ENCODE peak calls at places on chromosomes 16 and 17, in eight cellular contexts. A, W, K, Y, S, M, Z and H are unnamed samples.

GRCh38 chr17:13981881-13982280 is 87.4 kb upstream of the COX10 start:
- DNase-seq in K (no peak), A (no peak), S (no peak), Y (no peak), W (no peak), M (no peak), Z (peak), H (no peak)

GRCh38 chr17:17420035-17420434 is 56.8 kb upstream of the MED9 start:
- DNase-seq in S (no peak), K (no peak), W (no peak), Z (no peak), A (no peak), M (no peak), Y (no peak), H (no peak)

GRCh38 chr17:2977157-2977556 is 86.2 kb downstream of the OR1D5 start:
- DNase-seq in S (no peak), M (no peak), A (no peak), K (no peak), Y (no peak), W (no peak), Z (no peak), H (no peak)

GRCh38 chr16:3282103-3282746 is 1.1 kb upstream of the ZNF263 start:
- DNase-seq in S (peak), W (no peak), Z (peak), K (peak), Y (no peak), M (no peak), A (no peak), H (peak)

GRCh38 chr17:20721151-20721550 is 141.6 kb downstream of the CDRT15L2 start:
- DNase-seq in Z (no peak), Y (no peak), K (no peak), A (no peak), W (no peak), S (no peak), M (no peak), H (no peak)

GRCh38 chr17:9669551-9670008 is 24.3 kb downstream of the USP43 start:
- DNase-seq in K (no peak), A (no peak), W (no peak), M (no peak), S (no peak), Z (no peak), Y (no peak), H (no peak)

GRCh38 chr17:13182854-13183253 is 165.0 kb upstream of the ELAC2 start:
- DNase-seq in K (peak), S (peak), A (no peak), W (no peak), Z (no peak), M (no peak), Y (no peak), H (no peak)

GRCh38 chr17:7219434-7219811 is 213 bp downstream of the DLG4 start:
- DNase-seq in Z (no peak), W (no peak), S (no peak), K (no peak), M (no peak), Y (no peak), A (no peak), H (no peak)

GRCh38 chr17:20961551-20961950 is 81.3 kb downstream of the USP22 start:
- DNase-seq in W (no peak), Y (no peak), M (no peak), A (no peak), K (no peak), S (no peak), Z (no peak), H (no peak)

GRCh38 chr16:64089697-64090096 is 1032.2 kb downstream of the CDH11 start:
- DNase-seq in M (no peak), Z (peak), S (peak), Y (no peak), W (no peak), K (peak), A (peak), H (no peak)

GRCh38 chr16:5604770-5605169 is 507.2 kb upstream of the EEF2KMT start:
- DNase-seq in Z (peak), M (no peak), Y (no peak), W (no peak), A (peak), S (peak), K (peak), H (no peak)

GRCh38 chr17:59361916-59362810 is 30.7 kb downstream of the YPEL2 start:
- DNase-seq in M (no peak), S (no peak), Y (no peak), W (peak), Z (no peak), K (no peak), A (no peak), H (no peak)

GRCh38 chr17:82065638-82066303 is at the start of gene DUS1L:
- DNase-seq in Y (peak), M (no peak), W (no peak), K (peak), Z (peak), S (no peak), A (peak), H (no peak)

GRCh38 chr17:68377771-68378201 is 79.5 kb downstream of the WIPI1 start:
- DNase-seq in Z (no peak), M (no peak), W (no peak), Y (no peak), A (no peak), K (peak), S (no peak), H (no peak)

GRCh38 chr17:5585814-5586558 is 1.7 kb upstream of the NLRP1 start:
- DNase-seq in Z (no peak), W (peak), M (no peak), K (peak), Y (peak), A (no peak), S (no peak), H (no peak)

GRCh38 chr17:59825533-59826316 is 67.0 kb downstream of the TUBD1 start:
- DNase-seq in Y (no peak), W (no peak), M (no peak), Z (no peak), S (no peak), A (peak), K (no peak), H (no peak)

GRCh38 chr16:3165111-3165822 is 22.7 kb upstream of the OR1F1 start:
- DNase-seq in Z (no peak), Y (no peak), K (no peak), W (no peak), A (no peak), S (no peak), M (no peak), H (no peak)

GRCh38 chr17:21374455-21375161 is 1.5 kb upstream of the KCNJ12 start:
- DNase-seq in Y (no peak), A (peak), Z (no peak), S (no peak), M (no peak), K (no peak), W (no peak), H (peak)

GRCh38 chr17:77409282-77410161 is 268.8 kb downstream of the SEC14L1 start:
- DNase-seq in M (no peak), Y (no peak), S (no peak), Z (no peak), K (peak), A (no peak), W (no peak), H (no peak)

GRCh38 chr16:31877876-31878642 is 4.5 kb downstream of the ZNF267 start:
- DNase-seq in W (no peak), M (no peak), S (no peak), Z (no peak), A (no peak), Y (no peak), K (no peak), H (no peak)

GRCh38 chr16:31879937-31880321 is 6.3 kb downstream of the ZNF267 start:
- DNase-seq in A (no peak), Y (no peak), Z (no peak), K (no peak), M (no peak), W (no peak), S (peak), H (no peak)

GRCh38 chr16:31875112-31875803 is 1.7 kb downstream of the ZNF267 start:
- DNase-seq in W (no peak), M (no peak), S (no peak), Z (no peak), Y (peak), A (no peak), K (no peak), H (no peak)

GRCh38 chr16:31876955-31877828 is 3.6 kb downstream of the ZNF267 start:
- DNase-seq in S (peak), K (no peak), M (peak), Y (no peak), W (peak), Z (no peak), A (peak), H (no peak)

DNA sequence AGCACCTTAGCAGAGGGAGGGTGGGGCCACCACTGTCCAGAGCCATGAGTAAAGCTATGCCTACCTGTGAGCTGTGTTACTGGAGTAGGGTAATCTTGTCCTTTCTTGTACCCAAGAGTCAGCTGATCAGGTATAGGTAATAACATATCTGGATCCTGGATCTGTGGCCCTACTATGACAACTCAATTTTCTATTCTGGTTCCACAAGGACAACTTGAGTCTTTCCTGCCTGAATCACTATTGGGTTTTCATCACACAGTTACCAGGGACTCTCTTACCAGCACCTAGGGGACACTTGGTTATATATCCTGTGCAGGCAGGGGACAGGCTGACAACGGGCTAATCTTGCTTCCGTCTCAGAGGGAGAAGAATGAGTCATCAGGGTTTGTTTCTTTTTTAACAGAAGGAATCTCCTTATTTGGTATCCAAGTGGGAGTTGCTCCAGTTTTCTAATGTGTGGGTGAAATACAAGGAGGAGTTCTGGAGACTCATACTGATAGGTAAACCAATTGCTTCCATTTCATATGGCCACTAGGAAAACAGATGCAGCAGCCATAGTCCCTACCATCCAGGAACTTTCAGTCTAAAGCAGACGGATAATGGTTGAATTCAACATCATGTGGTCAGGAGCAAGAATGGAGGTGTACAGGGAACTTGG is 6.8 kb downstream of the ZNF267 start:
- DNase-seq in W (peak), K (no peak), Z (no peak), M (no peak), S (no peak), A (no peak), Y (peak), H (no peak)
- H3K27ac ChIP-seq in W (peak), K (no peak), Z (no peak), M (no peak), S (peak), A (no peak), Y (peak), H (peak)

GRCh38 chr16:46612121-46612520 is 9.1 kb downstream of the SHCBP1 start:
- DNase-seq in W (no peak), M (no peak), Z (no peak), K (no peak), Y (no peak), S (no peak), A (no peak), H (no peak)

DNA sequence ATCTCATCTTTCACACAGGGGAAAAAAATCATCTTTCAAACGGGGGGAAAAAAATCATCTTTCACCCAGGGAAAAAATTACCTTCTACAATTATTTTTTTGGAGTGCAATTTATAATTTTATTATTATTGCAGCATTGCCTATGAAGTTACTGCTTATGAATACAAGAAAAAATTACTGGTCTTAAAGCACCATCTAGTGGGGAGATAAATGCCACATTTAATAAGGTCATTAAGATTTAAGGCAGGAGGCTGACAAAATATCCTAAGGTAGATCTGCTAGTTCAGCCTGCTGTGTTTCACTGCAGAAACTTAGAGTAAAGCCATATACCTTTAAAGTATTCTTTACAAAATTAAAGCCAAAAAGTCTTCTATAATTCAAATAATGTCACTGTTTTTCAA is 13.7 kb downstream of the SHCBP1 start:
- DNase-seq in S (peak), W (no peak), Z (no peak), K (peak), Y (peak), A (peak), M (no peak), H (no peak)
- TF ChIP-seq REST in S (no peak), W (no peak), Z (no peak), K (no peak), Y (no peak), A (no peak), M (no peak), H (no peak)

DNA sequence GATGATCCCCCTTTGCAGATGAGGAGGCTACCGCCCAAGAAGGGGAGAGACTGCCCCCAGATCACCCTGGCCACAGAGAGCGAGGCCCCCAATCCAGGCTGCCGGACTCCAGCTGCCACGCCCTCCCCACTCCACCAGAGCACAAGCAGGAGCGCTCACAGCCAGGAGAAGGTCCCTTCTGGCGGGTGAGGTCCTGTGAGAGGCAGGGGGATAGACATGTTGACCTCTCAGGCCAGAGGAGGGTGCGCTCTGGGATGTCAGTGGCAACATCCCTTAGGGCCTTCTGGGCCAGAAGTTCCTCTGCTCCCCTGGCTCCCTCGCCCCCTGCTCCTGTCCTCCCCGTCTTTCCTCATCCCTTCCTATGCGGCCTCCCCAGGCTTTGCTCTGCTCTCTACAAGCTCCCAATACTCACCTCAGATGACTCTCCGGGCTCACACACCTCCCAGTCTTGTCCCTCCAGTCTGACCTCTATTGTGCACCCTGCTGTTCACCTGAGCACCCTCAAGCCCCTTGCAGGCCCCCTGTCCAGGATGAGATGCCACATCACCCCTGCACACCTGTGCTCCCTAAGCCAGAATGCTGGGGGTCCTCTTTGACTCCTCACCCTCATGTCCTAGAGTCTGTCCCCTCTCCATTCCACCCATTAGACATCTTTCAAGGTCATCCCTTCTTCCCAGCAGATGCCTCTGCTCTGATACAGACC is 5.0 kb upstream of the NXPH3 start:
- DNase-seq in K (no peak), Y (no peak), Z (no peak), W (no peak), M (no peak), A (no peak), S (no peak), H (no peak)
- H3K27ac ChIP-seq in K (no peak), Y (no peak), Z (no peak), W (no peak), M (no peak), A (no peak), S (no peak), H (no peak)

GRCh38 chr17:33435716-33436301 is 142.7 kb upstream of the ASIC2 start:
- DNase-seq in A (no peak), Y (no peak), W (no peak), Z (no peak), K (no peak), S (no peak), M (no peak), H (no peak)
- TF ChIP-seq REST in A (no peak), Y (no peak), W (no peak), Z (no peak), K (no peak), S (no peak), M (no peak), H (no peak)

GRCh38 chr17:28042721-28043291 is 329 bp downstream of the NLK start:
- DNase-seq in S (no peak), M (no peak), Z (no peak), Y (no peak), W (no peak), A (no peak), K (no peak), H (no peak)
- H3K27ac ChIP-seq in S (no peak), M (peak), Z (no peak), Y (no peak), W (no peak), A (no peak), K (no peak), H (no peak)

GRCh38 chr17:50918933-50919296 is 52.8 kb upstream of the TOB1 start:
- DNase-seq in K (no peak), Z (peak), W (no peak), M (no peak), Y (no peak), S (no peak), A (no peak), H (no peak)
- TF ChIP-seq REST in K (no peak), Z (no peak), W (no peak), M (no peak), Y (no peak), S (no peak), A (no peak), H (no peak)